ENCODE peak calls at places on chromosomes 6 and 20, in nine cellular contexts. U, Z, V, G, S, D, X, F and O are unnamed samples.

GRCh38 chr6:43496370-43497128 is 13.6 kb downstream of the LRRC73 start:
- DNase-seq in G (no peak), U (no peak), X (no peak), V (no peak), S (no peak), Z (peak), F (no peak), D (peak), O (no peak)

GRCh38 chr20:41055679-41056078 is 27.1 kb downstream of the TOP1 start:
- DNase-seq in V (no peak), U (no peak), F (no peak), Z (no peak), G (no peak), D (no peak), X (no peak), S (no peak), O (no peak)

GRCh38 chr20:50203951-50204937 is 13.6 kb downstream of the CEBPB start:
- DNase-seq in X (no peak), D (no peak), U (no peak), V (no peak), Z (no peak), F (no peak), G (no peak), S (no peak), O (no peak)

GRCh38 chr6:20707166-20707485 is 172.9 kb downstream of the CDKAL1 start:
- DNase-seq in G (no peak), D (no peak), V (no peak), S (no peak), Z (peak), F (no peak), U (no peak), X (no peak), O (no peak)

GRCh38 chr20:2698912-2699311 is 6.3 kb downstream of the EBF4 start:
- DNase-seq in S (no peak), Z (no peak), U (no peak), D (no peak), F (no peak), G (no peak), X (peak), V (no peak), O (no peak)

GRCh38 chr6:61555993-61556392 is 730.0 kb downstream of the KHDRBS2 start:
- DNase-seq in F (no peak), D (no peak), V (no peak), S (no peak), G (no peak), U (no peak), Z (no peak), X (no peak), O (no peak)

GRCh38 chr20:24164360-24164759 is 175.8 kb upstream of the GGTLC1 start:
- DNase-seq in D (peak), X (no peak), F (peak), Z (no peak), G (no peak), S (no peak), V (no peak), U (peak), O (peak)

GRCh38 chr20:19750907-19751636 is 7.0 kb upstream of the RIN2 start:
- DNase-seq in D (no peak), V (no peak), U (no peak), S (no peak), X (no peak), G (no peak), Z (no peak), F (no peak), O (no peak)

GRCh38 chr20:15579703-15580102 is 993.5 kb downstream of the KIF16B start:
- DNase-seq in F (no peak), Z (no peak), U (no peak), X (no peak), G (no peak), S (no peak), D (no peak), V (no peak), O (no peak)

GRCh38 chr6:6725834-6726194 is 137.3 kb downstream of the LY86 start:
- DNase-seq in D (no peak), U (no peak), X (no peak), G (no peak), F (no peak), S (peak), V (no peak), Z (no peak), O (no peak)

GRCh38 chr6:17470953-17471335 is 77.5 kb downstream of the CAP2 start:
- DNase-seq in F (no peak), Z (no peak), V (no peak), U (no peak), X (no peak), G (no peak), D (no peak), S (no peak), O (no peak)